ENCODE peak calls at places on chromosome X, in four cellular contexts. V, K, J and D are unnamed samples.

GRCh38 chrX:75038925-75039324 is 113.7 kb upstream of the NEXMIF start:
- DNase-seq in K (no peak), V (no peak), J (no peak), D (peak)

GRCh38 chrX:98067611-98068010 is 1183.9 kb downstream of the RPA4 start:
- DNase-seq in K (no peak), V (no peak), J (no peak), D (no peak)

GRCh38 chrX:106973433-106974149 is 26.4 kb downstream of the MORC4 start:
- DNase-seq in K (no peak), J (no peak), V (no peak), D (no peak)

GRCh38 chrX:3820170-3820569 is 106.7 kb upstream of the PRKX start:
- DNase-seq in V (no peak), K (no peak), J (no peak), D (no peak)

GRCh38 chrX:107979534-107979933 is 2.6 kb downstream of the TEX13B start:
- DNase-seq in K (no peak), J (no peak), V (no peak), D (no peak)

GRCh38 chrX:48475295-48475694 is 704 bp upstream of the FTSJ1 start:
- DNase-seq in K (no peak), J (no peak), V (no peak), D (no peak)

GRCh38 chrX:155094468-155095061 is 23.3 kb downstream of the BRCC3 start:
- DNase-seq in J (no peak), K (no peak), V (no peak), D (peak)

GRCh38 chrX:10239611-10240064 is 82.9 kb downstream of the CLCN4 start:
- DNase-seq in K (no peak), V (no peak), J (no peak), D (peak)

GRCh38 chrX:25158635-25159034 is 142.9 kb upstream of the ARX start:
- DNase-seq in V (no peak), K (no peak), J (no peak), D (peak)

GRCh38 chrX:42220722-42221121 is 297.4 kb upstream of the CASK start:
- DNase-seq in J (no peak), V (no peak), K (no peak), D (no peak)

GRCh38 chrX:148501121-148502066 is 977 bp downstream of the AFF2 start:
- DNase-seq in J (peak), V (peak), K (no peak), D (peak)

GRCh38 chrX:69229436-69229835 is 64.2 kb upstream of the PJA1 start:
- DNase-seq in K (no peak), J (no peak), V (no peak), D (peak)

GRCh38 chrX:44872319-44872816 is 620 bp upstream of the KDM6A start:
- DNase-seq in V (peak), K (no peak), J (peak), D (no peak)

GRCh38 chrX:17627026-17627425 is 110.3 kb upstream of the SCML1 start:
- DNase-seq in K (no peak), J (no peak), V (no peak), D (no peak)

GRCh38 chrX:39802906-39803305 is 294.9 kb downstream of the BCOR start:
- DNase-seq in V (no peak), K (no peak), J (no peak), D (no peak)

GRCh38 chrX:24574743-24575142 is 72.4 kb downstream of the PCYT1B start:
- DNase-seq in V (no peak), K (no peak), J (no peak), D (no peak)

GRCh38 chrX:151458824-151459223 is 61.8 kb downstream of the VMA21 start:
- DNase-seq in J (no peak), V (no peak), K (no peak), D (no peak)

GRCh38 chrX:109672239-109672638 is 47.3 kb upstream of the KCNE5 start:
- DNase-seq in V (no peak), K (no peak), J (no peak), D (peak)

GRCh38 chrX:79161655-79162054 is 17.2 kb downstream of the GPR174 start:
- DNase-seq in V (no peak), K (no peak), J (no peak), D (no peak)

GRCh38 chrX:110015027-110015426 is 12.1 kb downstream of the TMEM164 start:
- DNase-seq in K (no peak), V (no peak), J (no peak), D (no peak)

GRCh38 chrX:73683236-73683859 is 120.4 kb downstream of the CHIC1 start:
- DNase-seq in V (no peak), K (no peak), J (no peak), D (no peak)

GRCh38 chrX:115023139-115023538 is 5.7 kb upstream of the IL13RA2 start:
- DNase-seq in V (no peak), J (no peak), K (no peak), D (no peak)

GRCh38 chrX:29024813-29025342 is 437.6 kb downstream of the IL1RAPL1 start:
- DNase-seq in V (no peak), K (no peak), J (no peak), D (no peak)

GRCh38 chrX:87732133-87732532 is 214.5 kb downstream of the KLHL4 start:
- DNase-seq in J (no peak), K (no peak), V (no peak), D (no peak)